ENCODE peak calls at places on chromosomes 5 and 9, in ten cellular contexts. O is fibroblast of lung, T is left ventricle myocardium inferior, D is choroid plexus epithelial cell, J is RWPE2, E is neural progenitor cell, A is lower leg skin, I is uterus, X is endodermal cell, M is ovary. U is an unnamed sample.

GRCh38 chr5:134948929-134949328 is 18.8 kb upstream of the CATSPER3 start:
- DNase-seq in A (no peak), D (peak), M (peak), X (no peak), J (no peak), T (no peak), I (peak), E (no peak), O (peak), U (no peak)

GRCh38 chr5:181191526-181192336 is 13.3 kb downstream of the TRIM7 start:
- DNase-seq in A (peak), I (peak), T (peak), D (peak), X (peak), J (peak), E (peak), O (peak), M (peak), U (no peak)

GRCh38 chr5:73911761-73912393 is 285.9 kb downstream of the ARHGEF28 start:
- DNase-seq in X (no peak), J (no peak), M (no peak), O (peak), I (no peak), D (peak), A (no peak), E (no peak), T (no peak), U (no peak)

GRCh38 chr5:117594165-117594564 is 1019.5 kb upstream of the SEMA6A start:
- DNase-seq in M (peak), A (peak), O (peak), D (no peak), J (no peak), T (no peak), X (no peak), E (peak), I (peak), U (no peak)

GRCh38 chr5:77839691-77840090 is 63.6 kb upstream of the TBCA start:
- DNase-seq in A (no peak), I (no peak), O (no peak), J (no peak), D (no peak), M (no peak), E (no peak), X (no peak), T (no peak), U (no peak)

GRCh38 chr5:4479381-4479780 is 660.7 kb upstream of the ADAMTS16 start:
- DNase-seq in M (no peak), T (no peak), X (no peak), A (no peak), O (no peak), E (no peak), J (no peak), D (no peak), I (no peak), U (no peak)

GRCh38 chr9:27549196-27549737 is 19.7 kb upstream of the MOB3B start:
- DNase-seq in O (peak), J (no peak), A (no peak), E (no peak), X (no peak), D (peak), I (no peak), T (no peak), M (no peak), U (no peak)

GRCh38 chr5:140402258-140403074 is 833 bp downstream of the ANKHD1 start:
- DNase-seq in M (peak), E (peak), T (peak), O (peak), D (peak), X (peak), I (peak), J (no peak), A (peak), U (peak)

GRCh38 chr5:122736086-122736485 is 38.8 kb upstream of the SNX2 start:
- DNase-seq in E (no peak), M (no peak), X (no peak), A (no peak), D (no peak), O (no peak), J (no peak), T (no peak), I (no peak), U (no peak)

GRCh38 chr9:124255222-124255621 is 2.5 kb upstream of the NEK6 start:
- DNase-seq in J (no peak), X (no peak), D (no peak), O (no peak), T (no peak), I (no peak), M (no peak), E (no peak), A (no peak), U (no peak)

GRCh38 chr9:35774907-35775635 is 16.3 kb upstream of the NPR2 start:
- DNase-seq in O (no peak), X (no peak), D (no peak), J (no peak), T (no peak), M (no peak), E (peak), A (no peak), I (no peak), U (no peak)

GRCh38 chr5:158383485-158383884 is 524.5 kb upstream of the CLINT1 start:
- DNase-seq in J (no peak), E (no peak), A (no peak), T (no peak), D (no peak), X (no peak), M (no peak), I (no peak), O (no peak), U (no peak)

GRCh38 chr5:14879393-14879792 is 7.8 kb upstream of the ANKH start:
- DNase-seq in E (no peak), O (no peak), M (no peak), J (no peak), I (no peak), D (no peak), T (no peak), X (no peak), A (no peak), U (no peak)

GRCh38 chr5:94174748-94175411 is 433.5 kb upstream of the POU5F2 start:
- DNase-seq in D (peak), M (no peak), I (no peak), X (no peak), E (no peak), O (peak), J (no peak), A (no peak), T (no peak), U (no peak)

GRCh38 chr9:37693265-37693664 is 42.5 kb downstream of the FRMPD1 start:
- DNase-seq in D (peak), O (peak), I (no peak), X (no peak), J (no peak), M (no peak), A (no peak), T (no peak), E (no peak), U (no peak)

GRCh38 chr9:97176206-97176605 is 131.3 kb upstream of the CCDC180 start:
- DNase-seq in E (no peak), X (no peak), M (no peak), I (no peak), A (no peak), J (no peak), D (peak), T (no peak), O (peak), U (no peak)

DNA sequence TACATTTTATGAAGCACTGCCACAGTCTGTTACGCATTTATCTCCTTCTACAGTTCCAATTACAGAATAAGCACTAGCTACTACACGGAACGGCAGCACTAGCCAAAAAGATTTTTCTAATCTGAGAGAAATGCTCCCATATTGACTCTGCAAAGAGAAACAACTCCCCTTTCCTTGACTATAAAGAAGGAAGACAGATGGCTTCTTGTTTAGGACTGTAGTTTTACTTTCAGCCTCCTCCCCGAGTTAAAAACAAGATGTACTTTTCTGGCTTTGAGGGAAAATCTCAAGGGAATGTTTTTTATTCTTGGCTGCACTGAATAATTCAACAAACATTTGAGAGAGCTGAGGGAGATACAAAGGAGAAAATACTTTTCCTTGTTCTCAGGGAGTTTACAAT is 1.9 kb upstream of the SLC44A1 start:
- DNase-seq in O (peak), T (no peak), A (no peak), E (no peak), D (peak), M (no peak), X (no peak), J (no peak), I (no peak), U (no peak)
- H3K4me3 ChIP-seq in O (no peak), T (peak), A (no peak), E (no peak), D (peak), M (peak), X (no peak), J (no peak), I (peak), U (no peak)

GRCh38 chr9:4642351-4642750 is 19.7 kb upstream of the PLPP6 start:
- DNase-seq in T (no peak), X (no peak), D (no peak), E (no peak), M (no peak), O (no peak), I (no peak), J (no peak), A (no peak), U (no peak)

GRCh38 chr9:4639420-4639819 is 22.7 kb upstream of the PLPP6 start:
- DNase-seq in O (peak), M (no peak), J (no peak), I (no peak), T (no peak), E (no peak), X (no peak), A (no peak), D (peak), U (no peak)

GRCh38 chr9:4638968-4639367 is 23.1 kb upstream of the PLPP6 start:
- DNase-seq in T (no peak), D (peak), M (no peak), J (no peak), X (no peak), E (no peak), I (no peak), A (no peak), O (no peak), U (no peak)

GRCh38 chr9:4640027-4640426 is 22.1 kb upstream of the PLPP6 start:
- DNase-seq in I (no peak), E (peak), M (no peak), X (peak), T (no peak), D (peak), O (peak), J (no peak), A (no peak), U (no peak)
- TF ChIP-seq CTCF in I (no peak), E (peak), M (no peak), X (peak), T (peak), D (peak), O (peak), J (peak), A (no peak), U (peak)

GRCh38 chr5:141479776-141480175 is 4.0 kb downstream of the PCDHGC3 start:
- DNase-seq in X (no peak), O (peak), I (no peak), M (no peak), A (no peak), D (no peak), J (no peak), E (no peak), T (no peak), U (no peak)
- H3K4me3 ChIP-seq in X (no peak), O (no peak), I (peak), M (no peak), A (no peak), D (no peak), J (no peak), E (no peak), T (peak), U (no peak)

GRCh38 chr9:91954841-91955471 is 4.9 kb upstream of the ROR2 start:
- DNase-seq in D (peak), O (peak), T (no peak), I (peak), A (peak), M (peak), J (no peak), E (peak), X (peak), U (no peak)
- TF ChIP-seq CTCF in D (peak), O (peak), T (peak), I (peak), A (no peak), M (peak), J (peak), E (peak), X (peak), U (peak)

GRCh38 chr5:88607492-88607891 is 275.5 kb downstream of the MEF2C start:
- DNase-seq in A (no peak), X (no peak), J (no peak), M (no peak), I (no peak), E (no peak), D (no peak), O (no peak), T (no peak), U (no peak)
- H3K4me3 ChIP-seq in A (no peak), X (no peak), J (no peak), M (no peak), I (no peak), E (no peak), D (no peak), O (no peak), T (no peak), U (no peak)

U was measured in GM12864.